ENCODE peak calls at places on chromosomes 13 and 19, in seven cellular contexts. One of them, this sample, is unnamed.

GRCh38 chr13:59229401-59229800 is 934.3 kb downstream of the DIAPH3 start:
- DNase-seq in skeletal muscle cell: no peak
- DNase-seq in spleen: no peak
- DNase-seq in HT1080: no peak
- DNase-seq in pulmonary artery endothelial cell: no peak
- DNase-seq in C1 segment of cervical spinal cord: no peak
- DNase-seq in fibroblast of lung: no peak
- DNase-seq in this sample: no peak

GRCh38 chr13:40146586-40147240 is 491.3 kb downstream of the COG6 start:
- DNase-seq in spleen: no peak
- DNase-seq in pulmonary artery endothelial cell: no peak
- DNase-seq in HT1080: no peak
- DNase-seq in skeletal muscle cell: no peak
- DNase-seq in fibroblast of lung: no peak
- DNase-seq in C1 segment of cervical spinal cord: no peak
- DNase-seq in this sample: no peak

GRCh38 chr19:2461751-2462634 is 5.2 kb upstream of the LMNB2 start:
- DNase-seq in fibroblast of lung: peak
- DNase-seq in pulmonary artery endothelial cell: no peak
- DNase-seq in skeletal muscle cell: no peak
- DNase-seq in HT1080: peak
- DNase-seq in spleen: peak
- DNase-seq in C1 segment of cervical spinal cord: no peak
- DNase-seq in this sample: peak

GRCh38 chr13:111341886-111342285 is 21.4 kb downstream of the TEX29 start:
- DNase-seq in C1 segment of cervical spinal cord: no peak
- DNase-seq in pulmonary artery endothelial cell: no peak
- DNase-seq in spleen: no peak
- DNase-seq in fibroblast of lung: no peak
- DNase-seq in HT1080: no peak
- DNase-seq in skeletal muscle cell: no peak
- DNase-seq in this sample: no peak

GRCh38 chr19:42325896-42326771 is 699 bp downstream of the MEGF8 start:
- DNase-seq in HT1080: no peak
- DNase-seq in fibroblast of lung: no peak
- DNase-seq in spleen: peak
- DNase-seq in C1 segment of cervical spinal cord: no peak
- DNase-seq in pulmonary artery endothelial cell: no peak
- DNase-seq in skeletal muscle cell: no peak
- DNase-seq in this sample: peak

GRCh38 chr13:98585946-98586345 is 9.0 kb upstream of the STK24 start:
- DNase-seq in HT1080: no peak
- DNase-seq in fibroblast of lung: no peak
- DNase-seq in C1 segment of cervical spinal cord: no peak
- DNase-seq in skeletal muscle cell: no peak
- DNase-seq in spleen: no peak
- DNase-seq in pulmonary artery endothelial cell: no peak
- DNase-seq in this sample: no peak

GRCh38 chr19:13055213-13056051 is 47.2 kb downstream of the LYL1 start:
- DNase-seq in C1 segment of cervical spinal cord: no peak
- DNase-seq in HT1080: peak
- DNase-seq in pulmonary artery endothelial cell: no peak
- DNase-seq in spleen: no peak
- DNase-seq in skeletal muscle cell: peak
- DNase-seq in fibroblast of lung: peak
- DNase-seq in this sample: peak

GRCh38 chr19:10292206-10292788 is 2.5 kb downstream of the ICAM5 start:
- DNase-seq in spleen: peak
- DNase-seq in pulmonary artery endothelial cell: no peak
- DNase-seq in HT1080: no peak
- DNase-seq in skeletal muscle cell: peak
- DNase-seq in fibroblast of lung: no peak
- DNase-seq in C1 segment of cervical spinal cord: no peak
- DNase-seq in this sample: peak

GRCh38 chr19:16456652-16457194 is 15.0 kb downstream of the EPS15L1 start:
- DNase-seq in pulmonary artery endothelial cell: no peak
- DNase-seq in skeletal muscle cell: no peak
- DNase-seq in C1 segment of cervical spinal cord: peak
- DNase-seq in fibroblast of lung: no peak
- DNase-seq in HT1080: no peak
- DNase-seq in spleen: no peak
- DNase-seq in this sample: no peak

GRCh38 chr13:24341439-24341838 is 32.1 kb downstream of the C1QTNF9 start:
- DNase-seq in HT1080: peak
- DNase-seq in skeletal muscle cell: peak
- DNase-seq in fibroblast of lung: no peak
- DNase-seq in C1 segment of cervical spinal cord: no peak
- DNase-seq in spleen: no peak
- DNase-seq in pulmonary artery endothelial cell: no peak
- DNase-seq in this sample: no peak

This sample was measured in mucosa of descending colon.